ENCODE peak calls at places on chromosome 4, in four cellular contexts. E is CD8-positive, alpha-beta T cell; K is cardiac muscle cell; Z is mucosa of descending colon. N is an unnamed sample.

GRCh38 chr4:6877070-6877469 is 32.6 kb upstream of the TBC1D14 start:
- DNase-seq in E (no peak), K (no peak), Z (no peak), N (no peak)

GRCh38 chr4:150385606-150386005 is 196.3 kb upstream of the MAB21L2 start:
- DNase-seq in E (no peak), K (peak; percentile 98), Z (no peak), N (no peak)

GRCh38 chr4:30619679-30620078 is 100.5 kb upstream of the PCDH7 start:
- DNase-seq in E (no peak), K (peak; percentile 77), Z (no peak), N (no peak)

GRCh38 chr4:37803348-37803973 is 23.0 kb upstream of the PGM2 start:
- DNase-seq in E (no peak), K (peak; percentile 78), Z (no peak), N (peak; percentile 22)

GRCh38 chr4:16056681-16057400 is 27.0 kb downstream of the PROM1 start:
- DNase-seq in E (no peak), K (no peak), Z (no peak), N (no peak)

GRCh38 chr4:18081708-18082107 is 60.2 kb upstream of the LCORL start:
- DNase-seq in E (no peak), K (no peak), Z (no peak), N (no peak)

GRCh38 chr4:133668061-133668851 is 519.2 kb downstream of the PCDH10 start:
- DNase-seq in E (no peak), K (no peak), Z (no peak), N (no peak)

GRCh38 chr4:35966558-35966957 is 277.8 kb downstream of the ARAP2 start:
- DNase-seq in E (no peak), K (no peak), Z (no peak), N (no peak)

GRCh38 chr4:17066972-17067371 is 168.5 kb upstream of the LDB2 start:
- DNase-seq in E (no peak), K (peak; percentile 80), Z (no peak), N (no peak)

GRCh38 chr4:76804060-76804459 is 93.9 kb downstream of the SOWAHB start:
- DNase-seq in E (no peak), K (peak; percentile 70), Z (no peak), N (no peak)

GRCh38 chr4:100913685-100914084 is 395.9 kb upstream of the EMCN start:
- DNase-seq in E (no peak), K (no peak), Z (no peak), N (no peak)

GRCh38 chr4:151418385-151418784 is 9.4 kb downstream of the FHIP1A start:
- DNase-seq in E (no peak), K (peak; percentile 56), Z (no peak), N (peak; percentile 63)

GRCh38 chr4:153790962-153791551 is 2.2 kb upstream of the SFRP2 start:
- DNase-seq in E (no peak), K (peak; percentile 24), Z (peak; percentile 35), N (no peak)
- TF ChIP-seq CTCF in E (no peak), K (peak; percentile 24), Z (no peak), N (no peak)

DNA sequence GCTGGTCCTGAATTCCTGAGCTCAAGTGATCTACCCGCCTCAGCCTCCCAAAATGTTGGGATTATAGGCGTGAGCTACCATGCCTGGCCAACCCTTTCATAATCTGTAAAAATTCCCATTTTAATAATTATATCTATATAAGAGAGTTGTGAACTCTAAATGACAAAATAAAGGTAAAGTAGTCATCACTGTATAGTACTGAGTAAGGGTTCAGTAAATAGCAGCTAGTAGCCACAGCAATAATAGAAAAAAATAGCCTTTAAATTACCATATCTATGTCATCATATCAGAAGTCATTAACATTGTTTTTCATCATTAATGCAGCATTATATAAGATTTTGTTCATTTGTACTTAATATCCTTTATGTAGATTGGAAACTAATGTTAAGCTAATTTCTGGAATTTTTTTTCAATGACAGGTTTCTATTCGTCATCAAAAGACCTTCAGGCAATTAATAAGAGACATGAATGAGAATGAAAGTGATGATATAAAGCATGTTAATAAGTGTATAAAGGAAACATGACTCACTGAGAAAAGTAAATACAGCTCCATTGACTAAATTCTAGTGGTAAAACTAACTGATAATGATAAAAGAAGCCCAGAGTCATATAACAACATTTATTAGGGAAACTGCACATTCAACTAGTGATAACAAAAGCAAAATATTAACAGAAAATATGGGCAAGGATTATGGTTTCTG is 85.9 kb upstream of the UGT8 start:
- DNase-seq in E (no peak), K (no peak), Z (no peak), N (no peak)
- H3K4me1 ChIP-seq in E (no peaks in the 10 kb centered on the region), K (no peaks in the 10 kb centered on the region), Z (peaks cover 7% of the 10 kb centered on the region), N (peaks cover 14% of the 10 kb centered on the region)

DNA sequence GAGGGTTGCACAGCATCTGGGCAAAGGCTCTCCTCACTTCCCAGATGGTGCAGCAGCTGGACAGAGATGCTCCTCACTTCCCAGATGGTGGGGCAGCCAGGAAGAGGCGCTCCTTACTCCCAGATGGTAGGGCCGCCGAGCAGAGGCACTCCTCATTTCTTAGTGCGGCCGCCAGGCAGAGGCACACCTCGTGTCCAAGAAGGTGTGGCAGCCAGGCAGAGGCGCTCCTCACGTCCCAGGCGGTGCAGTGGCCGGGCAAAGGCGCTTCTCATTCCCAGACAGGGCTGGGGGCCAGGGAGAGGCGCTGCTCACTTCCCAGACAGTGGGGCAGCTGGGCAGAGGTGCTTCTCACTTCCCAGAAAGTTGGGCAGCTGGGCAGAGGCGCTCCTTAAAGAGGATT is 48.8 kb downstream of the ZNF732 start:
- DNase-seq in E (no peak), K (no peak), Z (no peak), N (no peak)
- H3K9me3 ChIP-seq in E (peaks cover 19% of the 10 kb centered on the region), K (peaks cover 20% of the 10 kb centered on the region), Z (peaks cover 96% of the 10 kb centered on the region), N (peaks cover 30% of the 10 kb centered on the region)

GRCh38 chr4:75658881-75659280 is 14.3 kb downstream of the G3BP2 start:
- DNase-seq in E (no peak), K (peak; percentile 39), Z (no peak), N (peak; percentile 32)

GRCh38 chr4:75655562-75655961 is 17.6 kb downstream of the G3BP2 start:
- DNase-seq in E (no peak), K (no peak), Z (no peak), N (no peak)

GRCh38 chr4:75659512-75660031 is 13.6 kb downstream of the G3BP2 start:
- DNase-seq in E (no peak), K (no peak), Z (no peak), N (no peak)

GRCh38 chr4:75654905-75655304 is 18.3 kb downstream of the G3BP2 start:
- DNase-seq in E (no peak), K (no peak), Z (no peak), N (no peak)

DNA sequence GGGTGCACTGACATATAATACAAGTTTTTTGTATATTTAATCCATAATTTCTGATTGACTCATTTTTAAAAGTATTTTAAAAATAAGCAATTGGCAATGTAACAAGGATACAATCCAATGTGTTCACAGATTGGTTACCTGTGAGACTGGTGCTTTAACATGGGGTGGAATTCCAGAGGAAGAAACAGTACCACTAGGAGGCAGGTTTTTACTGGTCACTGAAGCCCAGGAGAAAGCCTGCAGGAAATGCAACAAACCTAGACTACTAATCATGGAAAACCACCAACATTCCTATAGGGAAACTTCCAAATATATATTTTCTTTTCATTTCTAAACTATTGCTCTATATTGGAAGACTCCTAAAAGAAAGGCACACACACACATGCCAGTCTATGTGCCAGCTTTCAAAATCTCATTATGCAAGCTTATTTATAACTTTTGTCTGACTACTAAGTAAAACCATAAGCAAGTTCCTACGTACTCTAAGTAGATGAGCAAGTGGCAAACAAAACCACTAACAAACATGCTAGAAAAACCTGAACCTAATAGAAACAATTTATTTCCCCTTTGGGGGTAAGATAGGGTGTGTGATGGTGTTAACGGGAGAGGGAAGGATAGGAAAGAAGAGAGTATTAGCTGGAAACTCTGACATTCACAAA is 19.2 kb downstream of the G3BP2 start:
- DNase-seq in E (no peak), K (peak; percentile 60), Z (no peak), N (no peak)
- TF ChIP-seq CTCF in E (no peak), K (peak; percentile 62), Z (peak; percentile 8), N (peak; percentile 43)